ENCODE peak calls at places on chromosomes 11 and 22, in nine cellular contexts. W, A, S, V, B, R, K, Z and F are unnamed samples.

GRCh38 chr22:38569181-38569971 is 607 bp downstream of the DMC1 start:
- DNase-seq in V (peak), Z (no peak), W (no peak), A (peak), S (no peak), R (no peak), K (peak), B (peak), F (no peak)

GRCh38 chr11:13336246-13336873 is 58.8 kb downstream of the BMAL1 start:
- DNase-seq in Z (no peak), B (peak), A (peak), R (no peak), K (no peak), W (no peak), S (peak), V (no peak), F (no peak)

GRCh38 chr11:17600316-17601205 is 53.5 kb downstream of the OTOG start:
- DNase-seq in S (no peak), B (no peak), V (no peak), K (no peak), Z (no peak), A (peak), R (no peak), W (no peak), F (no peak)

GRCh38 chr22:40479887-40480538 is 109.6 kb downstream of the SGSM3 start:
- DNase-seq in A (no peak), W (no peak), V (no peak), S (no peak), K (no peak), Z (no peak), B (peak), R (no peak), F (no peak)

GRCh38 chr11:1260620-1261019 is 37.8 kb downstream of the MUC5B start:
- DNase-seq in A (no peak), V (no peak), R (no peak), W (no peak), K (no peak), Z (no peak), S (no peak), B (no peak), F (no peak)

GRCh38 chr11:92198276-92198675 is 26.3 kb upstream of the FAT3 start:
- DNase-seq in A (no peak), S (no peak), Z (no peak), B (no peak), R (no peak), W (no peak), K (no peak), V (no peak), F (no peak)

GRCh38 chr11:75014129-75014528 is 25.4 kb downstream of the NEU3 start:
- DNase-seq in W (no peak), V (no peak), K (no peak), B (peak), Z (no peak), S (peak), A (no peak), R (no peak), F (no peak)

GRCh38 chr11:12005476-12005875 is 3.0 kb downstream of the DKK3 start:
- DNase-seq in V (no peak), W (no peak), Z (no peak), A (no peak), B (peak), K (no peak), R (no peak), S (peak), F (no peak)

GRCh38 chr22:45248832-45249561 is 8.3 kb upstream of the KIAA0930 start:
- DNase-seq in B (no peak), Z (no peak), V (no peak), K (no peak), R (no peak), W (no peak), A (peak), S (no peak), F (no peak)

GRCh38 chr11:820655-821512 is 2.2 kb downstream of the PNPLA2 start:
- DNase-seq in W (no peak), R (no peak), S (peak), A (peak), V (no peak), K (no peak), Z (no peak), B (peak), F (no peak)

GRCh38 chr11:62538470-62539237 is 8.0 kb downstream of the AHNAK start:
- DNase-seq in B (peak), R (no peak), V (no peak), W (peak), S (no peak), A (no peak), Z (no peak), K (no peak), F (no peak)

GRCh38 chr11:83194284-83195175 is 1.0 kb downstream of the ANKRD42 start:
- DNase-seq in B (peak), W (peak), V (peak), K (peak), S (peak), Z (peak), A (peak), R (peak), F (peak)

GRCh38 chr11:118913411-118914125 is 12.2 kb downstream of the BCL9L start:
- DNase-seq in A (no peak), W (peak), B (peak), K (peak), R (no peak), Z (peak), V (peak), S (no peak), F (peak)

GRCh38 chr22:44799077-44799931 is 46.9 kb downstream of the ARHGAP8 start:
- DNase-seq in R (no peak), B (no peak), V (no peak), Z (no peak), W (no peak), A (no peak), K (no peak), S (no peak), F (no peak)

GRCh38 chr11:68189082-68189481 is 24.0 kb downstream of the KMT5B start:
- DNase-seq in Z (no peak), A (no peak), B (no peak), K (no peak), W (no peak), V (no peak), R (no peak), S (no peak), F (no peak)

GRCh38 chr22:20652130-20652529 is 121.8 kb upstream of the SERPIND1 start:
- DNase-seq in V (no peak), R (no peak), B (no peak), W (no peak), K (no peak), Z (no peak), S (no peak), A (no peak), F (no peak)

GRCh38 chr11:121651267-121651625 is 198.5 kb upstream of the SORL1-AS1 start:
- DNase-seq in S (no peak), V (peak), R (no peak), A (no peak), Z (no peak), B (no peak), W (no peak), K (no peak), F (no peak)

GRCh38 chr22:29121124-29121523 is 48.3 kb downstream of the KREMEN1 start:
- DNase-seq in R (no peak), A (no peak), K (no peak), Z (no peak), S (no peak), W (no peak), V (no peak), B (peak), F (no peak)

GRCh38 chr11:47863189-47863892 is 15.2 kb upstream of the NUP160 start:
- DNase-seq in S (peak), R (no peak), Z (no peak), V (peak), A (no peak), B (peak), W (no peak), K (no peak), F (no peak)

GRCh38 chr11:60905551-60906113 is 753 bp downstream of the PRPF19 start:
- DNase-seq in K (peak), R (no peak), S (peak), Z (no peak), A (no peak), B (peak), W (peak), V (no peak), F (no peak)

GRCh38 chr11:15687342-15687741 is 572.6 kb downstream of the INSC start:
- DNase-seq in R (no peak), W (no peak), A (no peak), Z (no peak), B (no peak), K (no peak), V (no peak), S (no peak), F (no peak)

GRCh38 chr11:44812971-44813370 is 86.2 kb downstream of the TSPAN18 start:
- DNase-seq in Z (no peak), K (no peak), W (no peak), A (no peak), R (no peak), B (no peak), S (no peak), V (no peak), F (no peak)

GRCh38 chr11:60390389-60390788 is 5.9 kb upstream of the MS4A14 start:
- DNase-seq in S (no peak), R (no peak), Z (no peak), V (no peak), W (no peak), B (no peak), K (no peak), A (no peak), F (peak)

GRCh38 chr22:40070701-40071100 is 75.9 kb downstream of the FAM83F start:
- DNase-seq in A (no peak), W (no peak), K (no peak), V (no peak), R (no peak), B (peak), Z (no peak), S (peak), F (no peak)

GRCh38 chr11:15178214-15178613 is 63.5 kb downstream of the INSC start:
- DNase-seq in R (no peak), K (no peak), V (no peak), S (no peak), B (no peak), A (no peak), Z (no peak), W (no peak), F (no peak)

GRCh38 chr22:50705219-50705691 is 32.6 kb downstream of the SHANK3 start:
- DNase-seq in V (peak), K (no peak), B (no peak), A (no peak), S (no peak), W (peak), R (no peak), Z (peak), F (no peak)

GRCh38 chr11:27357250-27357649 is 5.8 kb downstream of the CCDC34 start:
- DNase-seq in B (no peak), S (no peak), Z (no peak), R (no peak), W (peak), A (no peak), V (no peak), K (no peak), F (no peak)